ENCODE peak calls at places on chromosomes 3 and 15, in four cellular contexts. B is H1, T is SK-N-SH, W is K562. G is an unnamed sample.

GRCh38 chr3:38731522-38731921 is 82.0 kb upstream of the SCN5A start:
- DNase-seq in B (no peak), T (no peak), W (no peak), G (no peak)

GRCh38 chr15:40906947-40907802 is 12.9 kb downstream of the VPS18 start:
- DNase-seq in B (no peak), T (peak; percentile 72), W (peak; percentile 57), G (no peak)

GRCh38 chr3:13266651-13267347 is 153.3 kb downstream of the NUP210 start:
- DNase-seq in B (no peak), T (no peak), W (no peak), G (no peak)

GRCh38 chr3:20669184-20669583 is 483.2 kb upstream of the SGO1 start:
- DNase-seq in B (no peak), T (no peak), W (no peak), G (no peak)

GRCh38 chr15:77659350-77660321 is 26.9 kb upstream of the LINGO1 start:
- DNase-seq in B (peak; percentile 76), T (peak; percentile 91), W (peak; percentile 96), G (peak; percentile 77)

GRCh38 chr15:67948215-67948614 is 105.9 kb upstream of the PIAS1 start:
- DNase-seq in B (no peak), T (no peak), W (no peak), G (no peak)

GRCh38 chr3:117892431-117892841 is 1142.2 kb downstream of the IGSF11 start:
- DNase-seq in B (no peak), T (no peak), W (no peak), G (no peak)

GRCh38 chr15:91484141-91484540 is 369.4 kb upstream of the SLCO3A1 start:
- DNase-seq in B (no peak), T (no peak), W (no peak), G (no peak)

GRCh38 chr3:192090586-192090985 is 629.6 kb downstream of the PYDC2 start:
- DNase-seq in B (peak; percentile 45), T (no peak), W (no peak), G (peak; percentile 36)

GRCh38 chr3:13654330-13655073 is 105.6 kb downstream of the FBLN2 start:
- DNase-seq in B (peak; percentile 58), T (peak; percentile 65), W (peak; percentile 49), G (no peak)

GRCh38 chr3:182621435-182622240 is 171.7 kb upstream of the ATP11B start:
- DNase-seq in B (no peak), T (peak; percentile 26), W (no peak), G (no peak)

GRCh38 chr15:48936666-48937065 is 27.1 kb downstream of the SHC4 start:
- DNase-seq in B (no peak), T (no peak), W (no peak), G (no peak)

GRCh38 chr15:57032338-57032737 is 113.9 kb downstream of the TCF12 start:
- DNase-seq in B (no peak), T (no peak), W (no peak), G (no peak)

GRCh38 chr3:119669906-119670570 is 7.2 kb downstream of the COX17 start:
- DNase-seq in B (no peak), T (no peak), W (no peak), G (no peak)

GRCh38 chr3:106088270-106088669 is 219.5 kb upstream of the CBLB start:
- DNase-seq in B (no peak), T (no peak), W (no peak), G (no peak)

GRCh38 chr15:101064795-101065569 is 145.8 kb downstream of the LRRK1 start:
- DNase-seq in B (no peak), T (no peak), W (no peak), G (no peak)

GRCh38 chr15:80588801-80589200 is 106.3 kb upstream of the ABHD17C start:
- DNase-seq in B (no peak), T (no peak), W (no peak), G (no peak)

GRCh38 chr15:99555089-99555488 is 10.7 kb upstream of the MEF2A start:
- DNase-seq in B (no peak), T (no peak), W (no peak), G (no peak)

GRCh38 chr15:99556578-99556977 is 9.2 kb upstream of the MEF2A start:
- DNase-seq in B (no peak), T (no peak), W (no peak), G (no peak)

GRCh38 chr15:99558571-99558970 is 7.2 kb upstream of the MEF2A start:
- DNase-seq in B (no peak), T (no peak), W (no peak), G (no peak)

GRCh38 chr15:99558084-99558483 is 7.7 kb upstream of the MEF2A start:
- DNase-seq in B (no peak), T (no peak), W (no peak), G (no peak)

DNA sequence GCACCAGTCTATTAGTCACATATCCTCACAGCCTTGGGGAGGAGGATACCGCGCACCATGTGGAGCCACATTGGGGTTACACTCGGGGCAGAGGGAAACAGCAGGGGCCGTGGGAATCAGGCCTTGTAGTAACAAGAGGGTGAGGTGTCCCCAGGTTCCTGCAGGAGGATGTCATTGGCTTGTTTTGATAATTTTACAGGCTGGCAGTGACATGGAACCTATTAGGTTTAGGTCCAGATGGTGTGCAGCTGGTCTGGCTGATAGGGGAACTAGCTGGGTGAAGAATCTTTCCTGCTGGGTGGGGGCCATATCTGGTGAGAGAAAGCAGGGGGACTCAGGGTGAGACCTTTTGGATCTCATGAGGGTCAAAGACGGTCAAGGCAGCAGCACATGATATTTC is 9.8 kb upstream of the MEF2A start:
- DNase-seq in B (no peak), T (peak; percentile 21), W (no peak), G (no peak)
- TF ChIP-seq TEAD4 in B (no peak), T (no peak), W (no peak), G (no peak)

GRCh38 chr3:59265566-59265965 is 215.7 kb upstream of the CFAP20DC start:
- DNase-seq in B (no peak), T (no peak), W (no peak), G (no peak)

GRCh38 chr3:59270921-59271320 is 221.1 kb upstream of the CFAP20DC start:
- DNase-seq in B (no peak), T (no peak), W (no peak), G (no peak)

GRCh38 chr3:59267021-59267420 is 217.2 kb upstream of the CFAP20DC start:
- DNase-seq in B (no peak), T (no peak), W (no peak), G (no peak)

GRCh38 chr3:59266551-59266950 is 216.7 kb upstream of the CFAP20DC start:
- DNase-seq in B (no peak), T (no peak), W (no peak), G (no peak)

DNA sequence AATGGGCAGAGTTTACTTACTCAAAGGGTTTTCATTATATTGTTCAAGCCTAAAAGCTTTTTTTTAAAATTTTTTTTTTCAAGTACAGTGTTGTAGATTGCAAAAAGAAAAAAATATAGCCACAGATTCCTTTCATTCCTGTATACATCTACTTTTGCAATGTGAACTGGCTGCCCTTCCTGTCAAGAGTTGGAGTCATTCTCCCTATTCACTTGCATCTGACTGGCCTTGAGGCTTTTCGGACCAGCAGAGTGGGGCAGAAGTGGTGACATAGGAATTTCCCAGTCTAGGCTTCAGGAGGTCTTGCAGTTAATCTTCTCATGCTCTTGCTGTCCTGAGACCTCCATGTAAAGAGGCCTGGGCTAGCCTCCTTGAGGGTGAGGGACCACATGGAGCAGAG is 218.3 kb upstream of the CFAP20DC start:
- DNase-seq in B (no peak), T (no peak), W (no peak), G (no peak)
- TF ChIP-seq TEAD4 in B (no peak), T (no peak), W (no peak), G (no peak)

DNA sequence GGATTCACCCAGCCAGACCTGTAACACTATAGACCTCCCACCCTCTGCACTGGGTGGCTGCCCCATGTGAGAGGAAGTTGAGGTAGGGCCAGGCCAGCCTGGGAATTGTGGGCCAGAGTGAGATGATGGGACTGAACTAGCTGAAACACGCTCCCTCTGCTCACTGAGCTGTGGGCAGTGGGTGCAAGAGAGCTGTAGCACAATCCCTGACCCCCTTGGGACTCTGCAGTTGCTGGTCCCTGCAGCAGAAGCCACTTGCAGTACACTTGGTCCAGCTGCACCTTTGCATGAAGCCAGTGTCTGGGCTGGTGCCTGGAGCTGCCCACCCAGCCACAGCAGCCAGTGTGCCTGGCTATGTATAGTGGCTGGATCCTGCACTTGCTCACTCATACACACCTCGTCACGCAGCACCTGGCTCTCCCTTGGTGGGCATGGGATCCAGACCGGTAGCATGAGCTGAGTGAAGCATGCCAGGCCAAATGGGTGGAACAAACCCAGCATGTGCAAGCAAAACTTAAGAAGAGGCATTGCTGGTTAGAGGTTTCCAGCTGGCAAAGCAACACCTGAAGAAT is 805.7 kb upstream of the GBE1 start:
- DNase-seq in B (no peak), T (no peak), W (no peak), G (no peak)
- TF ChIP-seq TEAD4 in B (no peak), T (no peak), W (no peak), G (no peak)

GRCh38 chr15:89928421-89928820 is 15.7 kb upstream of the ARPIN start:
- DNase-seq in B (no peak), T (peak; percentile 62), W (no peak), G (no peak)
- TF ChIP-seq TEAD4 in B (no peak), T (no peak), W (no peak), G (no peak)

GRCh38 chr15:65305776-65306175 is 1.3 kb downstream of the RNU5B-1 start:
- DNase-seq in B (no peak), T (no peak), W (no peak), G (no peak)
- TF ChIP-seq TEAD4 in B (no peak), T (no peak), W (no peak), G (no peak)

GRCh38 chr3:53318522-53318921 is 28.8 kb downstream of the DCP1A start:
- DNase-seq in B (no peak), T (no peak), W (no peak), G (no peak)
- TF ChIP-seq TEAD4 in B (no peak), T (no peak), W (no peak), G (no peak)

G was measured in WTC11.